ENCODE peak calls at places on chromosomes 2 and 18, in four cellular contexts. P is heart right ventricle, G is endodermal cell, J is testis. C is an unnamed sample.

GRCh38 chr2:40827371-40827770 is 375.5 kb upstream of the SLC8A1 start:
- DNase-seq in P (no peak), J (no peak), G (no peak), C (no peak)

GRCh38 chr2:228917195-228917594 is 353.9 kb downstream of the PID1 start:
- DNase-seq in P (no peak), J (no peak), G (no peak), C (no peak)

GRCh38 chr2:44932564-44933392 is 8.7 kb upstream of the SIX3 start:
- DNase-seq in P (no peak), J (no peak), G (peak; percentile 84), C (no peak)

GRCh38 chr18:68740966-68741365 is 26.1 kb upstream of the TMX3 start:
- DNase-seq in J (no peak), G (no peak), P (no peak), C (no peak)

GRCh38 chr18:32371384-32371783 is 99.3 kb downstream of the GAREM1 start:
- DNase-seq in J (no peak), P (no peak), G (no peak), C (no peak)

GRCh38 chr2:130808482-130809268 is 28.0 kb upstream of the ARHGEF4 start:
- DNase-seq in J (no peak), P (no peak), G (no peak), C (no peak)

GRCh38 chr2:24875272-24875671 is 44.8 kb downstream of the ADCY3 start:
- DNase-seq in P (no peak), J (no peak), G (peak; percentile 33), C (no peak)

GRCh38 chr18:57210101-57210661 is 63.3 kb downstream of the BOD1L2 start:
- DNase-seq in P (peak; percentile 22), J (peak; percentile 41), G (peak; percentile 93), C (no peak)

GRCh38 chr2:156437876-156438410 is 1.8 kb downstream of the GPD2 start:
- DNase-seq in G (no peak), P (no peak), J (no peak), C (no peak)

GRCh38 chr2:154912215-154912614 is 213.7 kb downstream of the KCNJ3 start:
- DNase-seq in P (no peak), J (no peak), G (no peak), C (no peak)

GRCh38 chr2:84631047-84631446 is 114.7 kb downstream of the DNAH6 start:
- DNase-seq in G (no peak), P (no peak), J (no peak), C (no peak)

GRCh38 chr2:120544522-120544921 is 191.1 kb upstream of the GLI2 start:
- DNase-seq in P (no peak), J (no peak), G (no peak), C (no peak)

GRCh38 chr2:75503048-75503607 is 57.6 kb downstream of the EVA1A start:
- DNase-seq in J (no peak), P (no peak), G (no peak), C (no peak)

GRCh38 chr2:75495862-75496261 is 64.9 kb downstream of the EVA1A start:
- DNase-seq in J (no peak), P (no peak), G (no peak), C (no peak)

DNA sequence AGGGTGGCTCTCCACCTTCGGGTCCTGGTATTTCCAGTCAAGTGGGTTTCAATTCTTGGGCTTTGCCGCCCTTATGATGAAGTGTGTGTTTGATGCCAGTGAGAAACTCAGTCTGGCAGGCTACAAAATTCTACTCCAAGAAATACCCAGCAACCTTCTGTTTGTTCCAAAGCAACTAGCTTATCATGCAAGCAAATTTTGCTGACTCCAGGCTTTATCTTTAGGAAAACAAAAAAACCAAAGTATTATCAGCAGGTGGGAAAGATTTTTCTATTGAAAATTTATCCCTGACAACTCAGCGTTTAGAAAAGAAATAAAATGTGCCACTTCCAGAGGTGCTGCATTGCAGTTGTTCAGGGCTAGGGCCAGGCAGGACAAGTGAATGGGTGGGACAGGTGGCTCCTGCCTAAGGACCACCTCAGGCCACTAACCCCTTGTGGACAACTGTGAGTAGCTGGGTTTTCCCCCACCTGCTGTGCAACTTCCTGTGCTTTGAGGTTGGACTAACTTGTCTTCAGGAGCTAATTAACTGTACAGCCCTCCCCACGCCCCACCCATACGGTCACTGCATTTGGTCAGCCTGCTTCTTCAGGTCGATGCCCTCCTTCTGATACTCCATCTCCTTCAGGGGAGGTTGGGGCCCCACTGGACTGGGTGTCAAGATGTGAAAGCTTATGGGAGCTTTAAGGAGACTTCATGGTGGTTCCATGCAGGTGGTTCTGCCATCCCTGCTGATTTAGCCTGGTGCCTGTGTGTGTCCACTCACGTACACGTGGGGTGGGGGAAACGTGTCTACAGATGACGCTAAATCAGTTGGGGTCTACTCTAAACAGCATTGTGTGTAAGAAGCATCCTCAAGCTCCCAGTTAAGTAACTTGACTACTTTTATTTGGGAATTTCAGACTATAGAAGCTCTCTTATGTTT is 46.8 kb downstream of the BCL2L11 start:
- DNase-seq in G (peak; percentile 26), P (no peak), J (no peak), C (no peak)
- H3K27ac ChIP-seq in G (no peak overlapping the region), P (no peak overlapping the region), J (no peak overlapping the region), C (no peak overlapping the region)

DNA sequence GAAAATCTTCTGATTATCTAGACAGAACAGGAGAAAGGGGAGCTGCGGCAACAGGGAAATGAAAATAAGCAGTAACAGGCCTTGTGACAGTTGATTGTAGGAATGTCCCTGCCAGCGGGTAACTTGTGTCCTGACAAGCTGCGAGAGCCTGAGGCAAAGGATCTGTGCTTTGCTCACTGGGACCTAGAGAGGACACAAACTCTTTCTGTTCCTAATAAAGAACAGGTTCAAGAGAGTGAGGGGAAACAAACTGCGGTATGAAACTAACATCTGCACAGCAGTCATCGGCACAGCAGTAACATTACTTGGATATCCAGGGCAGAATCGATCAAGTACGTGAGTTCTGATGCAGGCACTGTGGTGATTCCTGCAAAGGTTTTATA is 103.8 kb upstream of the THOC1 start:
- DNase-seq in J (no peak), G (no peak), P (no peak), C (no peak)
- H3K27ac ChIP-seq in J (no peak overlapping the region), G (no peak overlapping the region), P (no peak overlapping the region), C (no peak overlapping the region)

GRCh38 chr2:237885171-237885930 is 25.9 kb downstream of the RAMP1 start:
- DNase-seq in G (peak; percentile 44), P (no peak), J (no peak), C (no peak)

GRCh38 chr2:237884681-237885080 is 25.3 kb downstream of the RAMP1 start:
- DNase-seq in J (no peak), G (peak; percentile 44), P (no peak), C (no peak)

GRCh38 chr2:237886702-237887481 is 27.5 kb downstream of the RAMP1 start:
- DNase-seq in G (peak; percentile 40), P (peak; percentile 85), J (peak; percentile 60), C (no peak)

GRCh38 chr2:237883951-237884392 is 24.5 kb downstream of the RAMP1 start:
- DNase-seq in J (no peak), G (peak; percentile 31), P (no peak), C (no peak)

DNA sequence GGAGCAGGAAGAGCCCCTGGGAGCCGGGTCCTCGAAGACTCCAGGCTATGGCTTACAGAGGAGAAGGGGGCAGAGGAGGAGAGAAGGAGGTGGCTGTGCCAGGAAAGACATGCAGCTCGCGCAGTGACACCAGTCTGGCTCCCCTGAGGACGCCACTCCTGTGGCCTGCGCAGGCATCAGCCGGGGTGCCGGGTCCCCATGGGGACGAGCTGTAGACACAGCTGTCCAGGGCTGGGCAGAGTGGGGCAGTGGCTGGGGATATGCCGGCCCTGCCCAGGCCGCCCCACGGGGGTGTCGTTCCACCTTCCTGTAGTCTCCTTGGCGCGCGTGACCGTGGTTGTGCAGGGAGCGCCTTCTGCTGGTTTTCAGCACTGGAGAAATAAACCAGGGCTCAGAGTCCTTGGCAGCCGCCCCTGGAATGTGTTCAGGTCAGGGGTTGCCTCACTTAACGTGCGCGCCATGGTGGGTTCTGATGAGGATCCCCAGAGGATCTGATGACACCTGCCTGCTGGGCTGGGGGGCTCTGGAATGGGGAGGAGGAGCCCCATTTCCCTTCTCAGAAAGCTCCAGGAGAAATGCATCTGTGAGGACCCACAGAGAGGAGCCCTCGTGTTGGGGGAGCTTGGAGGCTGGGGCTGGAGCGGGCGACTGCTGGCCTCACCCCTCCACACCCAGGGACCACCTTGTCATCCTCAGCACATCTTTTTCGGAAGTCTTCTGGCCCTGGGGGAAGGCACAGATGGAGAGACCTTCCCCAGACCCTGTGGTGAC is 26.7 kb downstream of the RAMP1 start:
- DNase-seq in J (peak; percentile 68), P (peak; percentile 81), G (peak; percentile 46), C (peak; percentile 42)
- H3K27ac ChIP-seq in J (peak overlapping the region; percentile 48), P (peak overlapping the region; percentile 97), G (no peak overlapping the region), C (peak overlapping the region; percentile 38)

GRCh38 chr2:54588244-54588899 is 132.2 kb downstream of the SPTBN1 start:
- DNase-seq in P (no peak), J (no peak), G (no peak), C (no peak)

GRCh38 chr2:54587439-54588016 is 131.4 kb downstream of the SPTBN1 start:
- DNase-seq in P (no peak), G (no peak), J (no peak), C (no peak)

GRCh38 chr2:54584598-54584997 is 128.5 kb downstream of the SPTBN1 start:
- DNase-seq in J (no peak), G (no peak), P (no peak), C (no peak)

GRCh38 chr2:54585136-54585535 is 129.0 kb downstream of the SPTBN1 start:
- DNase-seq in G (no peak), J (no peak), P (no peak), C (no peak)

DNA sequence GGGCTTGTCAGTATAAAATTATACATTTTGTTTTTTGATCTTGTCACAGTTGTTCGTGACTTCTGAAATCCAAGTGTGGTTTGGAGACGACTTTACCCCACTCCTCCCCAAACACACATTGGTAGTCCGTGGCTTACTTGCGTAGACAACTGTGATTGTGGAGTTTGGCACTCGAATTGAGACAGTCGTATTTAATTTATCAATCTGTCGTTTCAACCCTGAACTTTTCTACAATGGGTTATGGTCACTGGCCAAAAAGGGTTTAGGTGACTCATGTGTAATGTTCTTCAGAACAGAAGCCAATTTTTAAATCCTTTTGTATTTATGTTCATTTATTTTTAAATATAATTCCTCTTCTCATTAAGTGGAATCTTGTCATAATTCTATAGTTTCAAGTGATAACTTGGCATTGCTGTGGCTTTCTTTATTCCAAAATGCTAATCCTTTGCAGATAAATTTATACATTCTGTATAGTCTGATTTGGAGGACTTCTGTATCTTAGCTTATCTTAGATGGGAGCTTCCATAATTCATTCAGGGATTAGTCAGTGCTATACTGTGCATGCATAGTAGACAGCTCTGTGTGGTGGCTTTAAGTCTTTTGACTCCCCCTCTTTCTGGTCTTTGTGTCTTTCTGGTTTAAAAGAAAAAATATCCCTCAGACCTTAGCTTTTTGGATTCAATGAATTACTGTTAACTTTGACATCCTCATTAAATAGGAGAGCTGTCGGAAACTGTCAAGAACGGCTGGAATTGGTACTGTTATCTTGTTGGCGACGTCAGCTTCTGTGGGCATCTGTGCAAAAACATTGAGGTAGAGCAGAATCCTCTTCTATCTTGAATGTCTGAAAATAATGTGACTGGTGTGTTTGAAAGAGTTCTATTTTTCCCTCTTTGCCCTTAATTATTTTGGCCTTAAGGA is 130.2 kb downstream of the SPTBN1 start:
- DNase-seq in G (no peak), P (no peak), J (no peak), C (no peak)
- H3K27ac ChIP-seq in G (no peak overlapping the region), P (peak overlapping the region; percentile 11), J (no peak overlapping the region), C (no peak overlapping the region)

GRCh38 chr2:103868394-103868793 is 985.5 kb upstream of the POU3F3 start:
- DNase-seq in G (no peak), P (no peak), J (no peak), C (no peak)
- H3K27ac ChIP-seq in G (no peak overlapping the region), P (no peak overlapping the region), J (no peak overlapping the region), C (no peak overlapping the region)